ENCODE peak calls at places on chromosomes 7 and 10, in four cellular contexts. K, A, O and D are unnamed samples. For H3K4me1, the result is how much of the 10 kb centered on the place peaks cover.

GRCh38 chr10:100890696-100891271 is 22.0 kb upstream of the SLF2 start:
- DNase-seq in K (peak), A (no peak), O (no peak), D (no peak)

GRCh38 chr7:42935861-42936260 is 3.7 kb downstream of the MRPL32 start:
- DNase-seq in K (no peak), A (no peak), O (no peak), D (no peak)

GRCh38 chr10:116849271-116850057 is at the start of gene ENO4:
- DNase-seq in K (peak), A (peak), O (no peak), D (peak)

GRCh38 chr10:12333382-12334185 is 15.8 kb upstream of the CAMK1D start:
- DNase-seq in K (no peak), A (no peak), O (no peak), D (no peak)

GRCh38 chr10:34135515-34135914 is 679.6 kb downstream of the PARD3 start:
- DNase-seq in K (no peak), A (peak), O (no peak), D (no peak)

GRCh38 chr7:10662982-10663884 is 310.4 kb upstream of the PHF14 start:
- DNase-seq in K (no peak), A (no peak), O (no peak), D (no peak)

GRCh38 chr10:91162050-91162494 is 58.4 kb upstream of the PCGF5 start:
- DNase-seq in K (peak), A (no peak), O (peak), D (no peak)

GRCh38 chr7:127514499-127514898 is 70.9 kb downstream of the GCC1 start:
- DNase-seq in K (peak), A (no peak), O (peak), D (no peak)

GRCh38 chr7:51015581-51015980 is 232.9 kb upstream of the GRB10 start:
- DNase-seq in K (no peak), A (no peak), O (no peak), D (peak)

GRCh38 chr7:137546671-137547070 is 203.1 kb upstream of the PTN start:
- DNase-seq in K (no peak), A (no peak), O (no peak), D (no peak)

GRCh38 chr10:118241229-118242137 is 100.6 kb downstream of the FAM204A start:
- DNase-seq in K (peak), A (peak), O (peak), D (peak)

GRCh38 chr10:17001961-17002749 is 127.5 kb downstream of the CUBN start:
- DNase-seq in K (no peak), A (no peak), O (no peak), D (no peak)
- H3K4me1 ChIP-seq in K (under half), A (under half), O (under half), D (under half)

DNA sequence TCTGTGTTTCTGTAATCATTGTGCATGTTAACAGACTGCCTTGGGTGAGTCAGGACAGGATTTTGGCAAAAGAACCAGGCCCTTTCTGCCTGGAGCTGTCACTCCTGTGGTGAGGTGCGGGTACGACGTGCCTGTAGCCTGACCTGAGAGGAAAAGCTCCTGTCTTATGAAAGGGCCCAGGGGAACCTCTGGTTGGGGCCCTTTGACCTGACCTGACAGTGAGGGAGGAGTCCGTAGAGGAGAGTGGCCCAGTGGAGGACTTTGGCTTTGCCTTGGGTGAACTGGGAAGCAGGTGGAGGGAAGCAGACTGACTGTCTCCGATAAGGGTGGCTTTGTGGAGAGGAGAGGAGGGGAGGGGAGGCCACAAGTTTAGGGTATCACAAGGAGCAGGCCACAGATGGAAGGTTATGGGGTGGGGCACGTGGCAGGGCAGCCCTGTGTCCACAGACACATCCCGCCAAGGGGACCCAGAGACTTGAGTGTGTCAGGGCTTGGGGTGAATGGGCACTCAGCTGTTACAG is 6.9 kb downstream of the PFKP start:
- DNase-seq in K (peak), A (no peak), O (peak), D (no peak)
- TF ChIP-seq BRCA1 in K (no peak), A (no peak), O (no peak), D (no peak)

GRCh38 chr7:45890125-45890901 is 2.0 kb downstream of the IGFBP1 start:
- DNase-seq in K (no peak), A (no peak), O (no peak), D (no peak)

GRCh38 chr7:45886931-45887667 is 1.2 kb upstream of the IGFBP1 start:
- DNase-seq in K (no peak), A (no peak), O (no peak), D (no peak)

GRCh38 chr7:45889367-45890067 is 1.2 kb downstream of the IGFBP1 start:
- DNase-seq in K (no peak), A (no peak), O (no peak), D (no peak)

GRCh38 chr7:45888185-45888992 is at the start of gene IGFBP1:
- DNase-seq in K (peak), A (no peak), O (no peak), D (no peak)

GRCh38 chr7:45888993-45889366 is 692 bp downstream of the IGFBP1 start:
- DNase-seq in K (no peak), A (no peak), O (no peak), D (peak)
- H3K4me1 ChIP-seq in K (half or more), A (under half), O (under half), D (under half)

GRCh38 chr10:79262131-79262530 is 85.1 kb upstream of the PPIF start:
- DNase-seq in K (no peak), A (no peak), O (no peak), D (no peak)

GRCh38 chr10:79259834-79260233 is 87.4 kb upstream of the PPIF start:
- DNase-seq in K (no peak), A (no peak), O (no peak), D (no peak)

GRCh38 chr10:79262959-79263746 is 84.1 kb upstream of the PPIF start:
- DNase-seq in K (no peak), A (no peak), O (no peak), D (no peak)

GRCh38 chr10:79258894-79259293 is 88.4 kb upstream of the PPIF start:
- DNase-seq in K (no peak), A (no peak), O (no peak), D (no peak)

DNA sequence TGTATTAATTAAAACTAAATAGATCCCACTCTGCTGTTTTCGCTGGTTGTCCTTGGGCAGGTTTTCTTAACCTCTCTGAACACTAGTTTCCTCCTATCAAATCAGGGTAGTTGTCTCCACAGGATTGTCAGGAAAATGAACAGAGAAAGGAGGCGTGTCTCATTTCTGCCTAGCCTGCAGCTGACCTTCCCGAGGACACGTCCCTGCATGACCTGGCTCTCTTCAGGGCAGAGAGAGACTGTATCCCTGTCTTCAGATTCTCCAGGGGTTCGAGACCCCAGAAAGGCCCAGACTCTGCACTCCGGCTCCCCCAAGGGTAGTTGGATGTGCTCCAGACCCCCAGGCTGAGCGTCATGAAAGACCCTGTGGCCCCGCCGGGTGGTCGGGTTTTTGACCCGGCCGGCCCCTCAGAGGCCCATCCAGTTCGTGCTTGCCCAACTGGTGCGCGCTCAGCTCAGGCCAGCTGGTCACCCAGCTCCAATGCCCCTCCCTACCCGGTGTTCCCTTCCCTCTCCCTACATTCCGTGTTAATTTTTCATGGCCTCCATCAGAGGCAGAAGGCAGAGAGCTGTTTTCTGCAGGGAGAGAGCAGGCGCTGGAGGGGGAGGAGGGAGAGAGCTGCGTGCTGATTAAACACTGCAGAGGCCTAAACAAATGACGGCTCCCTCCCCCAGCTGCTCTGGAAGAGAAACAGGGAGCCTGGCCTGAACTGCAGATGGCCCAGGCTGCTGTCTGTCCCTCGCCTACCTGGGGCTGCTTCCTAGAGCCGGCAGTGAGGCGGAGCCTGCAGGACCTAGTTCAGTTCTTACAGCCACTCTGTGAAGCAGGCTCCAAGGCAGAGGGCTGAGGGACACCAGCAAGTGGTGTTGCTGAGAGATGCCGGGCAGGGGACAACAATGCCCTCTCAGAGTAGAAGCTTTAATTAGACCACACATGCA is 86.2 kb upstream of the PPIF start:
- DNase-seq in K (peak), A (no peak), O (no peak), D (no peak)
- TF ChIP-seq BRCA1 in K (no peak), A (no peak), O (no peak), D (no peak)